ENCODE peak calls at places on chromosomes 1 and 21, in four cellular contexts. One of them, this sample, is unnamed.

GRCh38 chr1:117670996-117671780 is 65.3 kb downstream of the TENT5C start:
- DNase-seq in IMR-90: no peak
- DNase-seq in H9: peak; percentile 15
- DNase-seq in H1: no peak
- DNase-seq in this sample: no peak

GRCh38 chr1:16367258-16367967 is 371 bp downstream of the SZRD1 start:
- DNase-seq in H9: peak; percentile 73
- DNase-seq in H1: no peak
- DNase-seq in IMR-90: peak; percentile 85
- DNase-seq in this sample: peak; percentile 88

GRCh38 chr1:89609781-89610456 is 23.0 kb upstream of the LRRC8C start:
- DNase-seq in H9: peak; percentile 40
- DNase-seq in IMR-90: no peak
- DNase-seq in H1: no peak
- DNase-seq in this sample: no peak

GRCh38 chr1:94820918-94821317 is 761 bp downstream of the SLC44A3 start:
- DNase-seq in H9: no peak
- DNase-seq in H1: no peak
- DNase-seq in IMR-90: no peak
- DNase-seq in this sample: no peak

GRCh38 chr1:24857528-24858133 is 72.4 kb downstream of the RUNX3 start:
- DNase-seq in H9: no peak
- DNase-seq in H1: no peak
- DNase-seq in IMR-90: no peak
- DNase-seq in this sample: peak; percentile 63

GRCh38 chr1:200243042-200243437 is 166.8 kb downstream of the ZNF281 start:
- DNase-seq in H1: no peak
- DNase-seq in IMR-90: peak; percentile 55
- DNase-seq in H9: no peak
- DNase-seq in this sample: no peak

GRCh38 chr1:81921851-81922462 is 121.2 kb downstream of the ADGRL2 start:
- DNase-seq in IMR-90: peak; percentile 35
- DNase-seq in H1: no peak
- DNase-seq in H9: no peak
- DNase-seq in this sample: no peak

GRCh38 chr1:204151562-204152309 is at the start of gene ETNK2:
- DNase-seq in IMR-90: peak; percentile 56
- DNase-seq in H1: no peak
- DNase-seq in H9: peak; percentile 75
- DNase-seq in this sample: peak; percentile 63

GRCh38 chr21:41816583-41817165 is 49.8 kb upstream of the RIPK4 start:
- DNase-seq in H9: peak; percentile 74
- DNase-seq in IMR-90: peak; percentile 46
- DNase-seq in H1: peak; percentile 31
- DNase-seq in this sample: peak; percentile 59

GRCh38 chr1:92848201-92848600 is 16.4 kb downstream of the RPL5 start:
- DNase-seq in H1: no peak
- DNase-seq in IMR-90: no peak
- DNase-seq in H9: no peak
- DNase-seq in this sample: no peak

GRCh38 chr21:39451332-39452206 is at the start of gene SH3BGR:
- DNase-seq in H1: peak; percentile 33
- DNase-seq in H9: peak; percentile 93
- DNase-seq in IMR-90: no peak
- DNase-seq in this sample: peak; percentile 89

GRCh38 chr1:44114098-44114497 is 4.5 kb upstream of the KLF17 start:
- DNase-seq in H9: no peak
- DNase-seq in H1: no peak
- DNase-seq in IMR-90: no peak
- DNase-seq in this sample: no peak

GRCh38 chr1:170063109-170063826 is 11.2 kb downstream of the KIFAP3 start:
- DNase-seq in H9: no peak
- DNase-seq in H1: no peak
- DNase-seq in IMR-90: peak; percentile 26
- DNase-seq in this sample: no peak

GRCh38 chr1:201795066-201795465 is 33.9 kb upstream of the IPO9 start:
- DNase-seq in IMR-90: no peak
- DNase-seq in H9: no peak
- DNase-seq in H1: no peak
- DNase-seq in this sample: peak; percentile 45

GRCh38 chr1:150973826-150974579 is 632 bp downstream of the CERS2 start:
- DNase-seq in H9: peak; percentile 41
- DNase-seq in H1: no peak
- DNase-seq in IMR-90: no peak
- DNase-seq in this sample: peak; percentile 50

GRCh38 chr1:94550396-94550795 is 8.8 kb upstream of the F3 start:
- DNase-seq in H9: no peak
- DNase-seq in H1: no peak
- DNase-seq in IMR-90: no peak
- DNase-seq in this sample: no peak

GRCh38 chr1:206000641-206001339 is 2.4 kb downstream of the RAB7B start:
- DNase-seq in H1: no peak
- DNase-seq in H9: peak; percentile 22
- DNase-seq in IMR-90: peak; percentile 43
- DNase-seq in this sample: no peak

GRCh38 chr1:236853916-236854601 is 59.0 kb downstream of the MTR start:
- DNase-seq in H1: no peak
- DNase-seq in H9: no peak
- DNase-seq in IMR-90: peak; percentile 21
- DNase-seq in this sample: no peak

GRCh38 chr21:44630440-44630839 is 3.5 kb downstream of the KRTAP10-9 start:
- DNase-seq in H1: no peak
- DNase-seq in H9: no peak
- DNase-seq in IMR-90: no peak
- DNase-seq in this sample: no peak

GRCh38 chr1:228515200-228515834 is 28.1 kb downstream of the RNF187 start:
- DNase-seq in H1: no peak
- DNase-seq in H9: no peak
- DNase-seq in IMR-90: peak; percentile 58
- DNase-seq in this sample: peak; percentile 60

GRCh38 chr1:200610846-200611245 is 9.7 kb downstream of the KIF14 start:
- DNase-seq in H9: no peak
- DNase-seq in IMR-90: peak; percentile 58
- DNase-seq in H1: no peak
- DNase-seq in this sample: no peak

GRCh38 chr1:10941891-10942541 is 70.4 kb upstream of the TARDBP start:
- DNase-seq in H9: peak; percentile 76
- DNase-seq in IMR-90: no peak
- DNase-seq in H1: no peak
- DNase-seq in this sample: peak; percentile 42

GRCh38 chr1:15180945-15181523 is 27.5 kb downstream of the TMEM51 start:
- DNase-seq in H9: no peak
- DNase-seq in H1: no peak
- DNase-seq in IMR-90: no peak
- DNase-seq in this sample: no peak

GRCh38 chr1:210250665-210250997 is 18.0 kb downstream of the SERTAD4 start:
- DNase-seq in H9: peak; percentile 85
- DNase-seq in IMR-90: no peak
- DNase-seq in H1: no peak
- DNase-seq in this sample: peak; percentile 91

GRCh38 chr1:102182603-102183260 is 186.0 kb upstream of the OLFM3 start:
- DNase-seq in IMR-90: no peak
- DNase-seq in H9: no peak
- DNase-seq in H1: no peak
- DNase-seq in this sample: no peak
- H3K4me2 ChIP-seq in IMR-90: no peak overlapping the region
- H3K4me2 ChIP-seq in H9: no peak overlapping the region
- H3K4me2 ChIP-seq in H1: no peak overlapping the region
- H3K4me2 ChIP-seq in this sample: no peak overlapping the region

GRCh38 chr1:6245086-6245868 is 1.3 kb downstream of the HES3 start:
- DNase-seq in H1: no peak
- DNase-seq in H9: peak; percentile 89
- DNase-seq in IMR-90: peak; percentile 71
- DNase-seq in this sample: peak; percentile 93
- H3K56ac ChIP-seq in H1: peak overlapping the region; percentile 11
- H3K56ac ChIP-seq in H9: no peak overlapping the region
- H3K56ac ChIP-seq in IMR-90: no peak overlapping the region
- H3K56ac ChIP-seq in this sample: no peak overlapping the region

GRCh38 chr1:52368383-52369172 is 2.6 kb upstream of the CC2D1B start:
- DNase-seq in H1: no peak
- DNase-seq in IMR-90: peak; percentile 32
- DNase-seq in H9: peak; percentile 76
- DNase-seq in this sample: peak; percentile 69
- H4K8ac ChIP-seq in H1: peak overlapping the region; percentile 57
- H4K8ac ChIP-seq in IMR-90: no peak overlapping the region
- H4K8ac ChIP-seq in H9: no peak overlapping the region
- H4K8ac ChIP-seq in this sample: no peak overlapping the region

DNA sequence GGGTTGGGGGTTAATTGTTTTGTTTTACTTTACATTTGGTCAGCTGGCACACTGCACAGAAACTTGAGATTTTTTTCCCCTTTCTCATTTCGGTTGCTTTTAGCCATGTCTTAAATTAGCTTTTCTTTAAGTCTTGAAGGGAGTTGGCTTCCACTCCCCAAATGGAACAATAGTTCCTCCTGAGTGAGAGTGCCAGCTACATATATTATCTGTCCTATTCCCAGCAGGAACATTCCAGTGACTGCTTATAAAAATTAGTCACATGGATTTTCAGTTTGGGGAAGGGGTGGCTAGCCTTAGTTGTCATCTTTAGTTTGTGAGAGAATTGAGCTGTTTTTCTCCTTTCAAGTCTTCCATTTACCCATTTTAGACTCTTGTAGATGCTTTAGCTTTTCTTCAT is 510.2 kb upstream of the CXADR start:
- DNase-seq in H1: no peak
- DNase-seq in H9: no peak
- DNase-seq in IMR-90: no peak
- DNase-seq in this sample: peak; percentile 13
- H3K4me2 ChIP-seq in H1: no peak overlapping the region
- H3K4me2 ChIP-seq in H9: no peak overlapping the region
- H3K4me2 ChIP-seq in IMR-90: no peak overlapping the region
- H3K4me2 ChIP-seq in this sample: no peak overlapping the region

GRCh38 chr21:26954591-26955214 is 12.2 kb downstream of the ADAMTS5 start:
- DNase-seq in H1: no peak
- DNase-seq in H9: no peak
- DNase-seq in IMR-90: no peak
- DNase-seq in this sample: no peak
- H3K56ac ChIP-seq in H1: no peak overlapping the region
- H3K56ac ChIP-seq in H9: no peak overlapping the region
- H3K56ac ChIP-seq in IMR-90: no peak overlapping the region
- H3K56ac ChIP-seq in this sample: no peak overlapping the region

GRCh38 chr1:3548895-3549294 is 62.4 kb downstream of the MEGF6 start:
- DNase-seq in H9: no peak
- DNase-seq in H1: no peak
- DNase-seq in IMR-90: no peak
- DNase-seq in this sample: no peak
- H4K8ac ChIP-seq in H9: no peak overlapping the region
- H4K8ac ChIP-seq in H1: no peak overlapping the region
- H4K8ac ChIP-seq in IMR-90: no peak overlapping the region
- H4K8ac ChIP-seq in this sample: no peak overlapping the region

GRCh38 chr1:167331650-167332049 is 111.0 kb downstream of the POU2F1 start:
- DNase-seq in H9: no peak
- DNase-seq in IMR-90: no peak
- DNase-seq in H1: no peak
- DNase-seq in this sample: no peak

GRCh38 chr1:167325151-167325550 is 104.5 kb downstream of the POU2F1 start:
- DNase-seq in IMR-90: no peak
- DNase-seq in H1: no peak
- DNase-seq in H9: no peak
- DNase-seq in this sample: no peak

GRCh38 chr1:167330601-167331293 is 110.1 kb downstream of the POU2F1 start:
- DNase-seq in H1: no peak
- DNase-seq in H9: no peak
- DNase-seq in IMR-90: no peak
- DNase-seq in this sample: no peak

GRCh38 chr1:167328762-167329483 is 108.2 kb downstream of the POU2F1 start:
- DNase-seq in H9: peak; percentile 56
- DNase-seq in H1: no peak
- DNase-seq in IMR-90: peak; percentile 0
- DNase-seq in this sample: peak; percentile 43

GRCh38 chr1:167328306-167328705 is 107.6 kb downstream of the POU2F1 start:
- DNase-seq in H1: no peak
- DNase-seq in H9: no peak
- DNase-seq in IMR-90: no peak
- DNase-seq in this sample: peak; percentile 50
- H3K4me2 ChIP-seq in H1: peak overlapping the region; percentile 65
- H3K4me2 ChIP-seq in H9: peak overlapping the region; percentile 49
- H3K4me2 ChIP-seq in IMR-90: no peak overlapping the region
- H3K4me2 ChIP-seq in this sample: no peak overlapping the region

GRCh38 chr1:12053752-12054548 is 9.2 kb upstream of the TNFRSF8 start:
- DNase-seq in IMR-90: peak; percentile 25
- DNase-seq in H1: no peak
- DNase-seq in H9: no peak
- DNase-seq in this sample: no peak

GRCh38 chr1:12051361-12051760 is 11.7 kb upstream of the TNFRSF8 start:
- DNase-seq in H9: no peak
- DNase-seq in H1: no peak
- DNase-seq in IMR-90: no peak
- DNase-seq in this sample: no peak

GRCh38 chr1:12052997-12053686 is 10.0 kb upstream of the TNFRSF8 start:
- DNase-seq in IMR-90: no peak
- DNase-seq in H1: no peak
- DNase-seq in H9: no peak
- DNase-seq in this sample: no peak

GRCh38 chr1:12049625-12050024 is 13.5 kb upstream of the TNFRSF8 start:
- DNase-seq in IMR-90: no peak
- DNase-seq in H9: no peak
- DNase-seq in H1: no peak
- DNase-seq in this sample: peak; percentile 73

DNA sequence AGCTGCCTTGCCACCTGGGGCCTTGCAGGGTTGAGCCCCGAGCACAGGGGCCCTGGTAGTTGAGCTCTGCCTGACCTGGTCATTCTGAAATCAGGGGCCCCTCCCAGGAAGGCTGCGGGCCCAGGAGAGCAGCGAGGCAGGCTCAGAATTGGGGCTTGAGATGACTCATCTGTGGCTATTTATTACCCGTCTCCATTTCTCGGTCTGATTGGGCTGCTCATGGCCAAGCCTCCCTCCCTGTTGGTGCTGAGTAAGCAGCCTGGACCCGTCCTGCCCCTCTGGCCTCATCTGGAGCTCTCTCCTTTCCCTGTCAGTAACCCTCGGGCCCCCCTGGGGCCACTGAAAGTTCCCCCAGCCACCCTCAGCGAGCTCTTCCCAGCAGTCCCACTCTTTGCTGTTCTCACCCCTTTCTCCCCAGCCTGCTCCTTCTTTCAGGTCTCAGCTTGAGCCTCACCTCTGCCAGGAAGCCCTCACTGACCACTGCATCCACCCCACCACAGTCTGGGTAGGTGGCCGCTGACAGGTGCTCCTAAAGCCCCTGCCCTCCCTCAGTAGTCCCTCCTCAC is 11.0 kb upstream of the TNFRSF8 start:
- DNase-seq in H1: no peak
- DNase-seq in H9: peak; percentile 50
- DNase-seq in IMR-90: peak; percentile 83
- DNase-seq in this sample: peak; percentile 75
- H3K56ac ChIP-seq in H1: no peak overlapping the region
- H3K56ac ChIP-seq in H9: no peak overlapping the region
- H3K56ac ChIP-seq in IMR-90: no peak overlapping the region
- H3K56ac ChIP-seq in this sample: peak overlapping the region; percentile 54

This sample was measured in mesendoderm.